ENCODE peak calls at places on chromosomes 3 and 15, in ten cellular contexts. O is activated T-cell treated with anti-CD3 and anti-CD28 coated beads, Interleukin-2, amount 50 U/mL, for 72 hours; N is stimulated activated CD8-positive, alpha-beta memory T cell treated with anti-CD3 and anti-CD28 coated beads, Interleukin-15, amount 100 ng/mL, for 1 hour; M is breast epithelium; L is activated CD8-positive, alpha-beta memory T cell treated with anti-CD3 and anti-CD28 coated beads for 48 hours; P is neural progenitor cell; J is LHCN-M2; R is BJ; Q is body of pancreas; V is lower lobe of right lung. D is an unnamed sample.

GRCh38 chr3:127172670-127173515 is 20.0 kb upstream of the PRR23E start:
- DNase-seq in O (no peak), N (no peak), M (no peak), L (no peak), P (no peak), J (peak), R (peak), Q (no peak), V (no peak), D (peak)

GRCh38 chr15:40908095-40908494 is 13.8 kb downstream of the VPS18 start:
- DNase-seq in O (no peak), N (no peak), M (no peak), L (no peak), P (no peak), J (no peak), R (no peak), Q (no peak), V (no peak), D (no peak)

GRCh38 chr3:180802837-180803236 is 109.6 kb upstream of the FXR1 start:
- DNase-seq in O (no peak), N (no peak), M (no peak), L (no peak), P (peak), J (peak), R (no peak), Q (no peak), V (no peak), D (no peak)

GRCh38 chr3:159189994-159190669 is 388.3 kb downstream of the MFSD1 start:
- DNase-seq in O (no peak), N (no peak), M (no peak), L (no peak), P (no peak), J (peak), R (peak), Q (no peak), V (no peak), D (no peak)

GRCh38 chr3:126880898-126881297 is 102.0 kb upstream of the PLXNA1 start:
- DNase-seq in O (no peak), N (no peak), M (peak), L (no peak), P (no peak), J (no peak), R (no peak), Q (no peak), V (no peak), D (no peak)

GRCh38 chr3:121649645-121650044 is 11.1 kb downstream of the HCLS1 start:
- DNase-seq in O (no peak), N (no peak), M (no peak), L (no peak), P (no peak), J (peak), R (no peak), Q (no peak), V (no peak), D (no peak)

GRCh38 chr3:16290007-16290826 is 25.2 kb downstream of the OXNAD1 start:
- DNase-seq in O (peak), N (peak), M (no peak), L (no peak), P (peak), J (peak), R (peak), Q (peak), V (no peak), D (no peak)

GRCh38 chr3:113629941-113630340 is 66.5 kb downstream of the USF3 start:
- DNase-seq in O (no peak), N (no peak), M (no peak), L (no peak), P (peak), J (no peak), R (no peak), Q (no peak), V (no peak), D (no peak)

GRCh38 chr3:86537171-86537570 is 453.8 kb downstream of the VGLL3 start:
- DNase-seq in O (no peak), N (no peak), M (no peak), L (no peak), P (peak), J (no peak), R (no peak), Q (no peak), V (no peak), D (no peak)

GRCh38 chr3:194632211-194632982 is 822 bp downstream of the TMEM44 start:
- DNase-seq in O (no peak), N (no peak), M (no peak), L (no peak), P (no peak), J (peak), R (no peak), Q (peak), V (peak), D (no peak)

GRCh38 chr15:77546870-77547269 is 85.8 kb downstream of the LINGO1 start:
- DNase-seq in O (no peak), N (no peak), M (no peak), L (no peak), P (no peak), J (no peak), R (no peak), Q (no peak), V (no peak), D (no peak)

GRCh38 chr3:60053518-60054265 is 1003.9 kb upstream of the CFAP20DC start:
- DNase-seq in O (peak), N (no peak), M (no peak), L (no peak), P (no peak), J (no peak), R (no peak), Q (no peak), V (no peak), D (no peak)

GRCh38 chr15:40595773-40596172 is 1.7 kb downstream of the KNL1 start:
- DNase-seq in O (no peak), N (no peak), M (no peak), L (no peak), P (no peak), J (no peak), R (no peak), Q (no peak), V (no peak), D (no peak)

GRCh38 chr3:141065258-141065657 is 14.1 kb downstream of the SPSB4 start:
- DNase-seq in O (no peak), N (no peak), M (no peak), L (no peak), P (no peak), J (no peak), R (no peak), Q (peak), V (no peak), D (peak)

GRCh38 chr15:49145651-49146609 is 9.5 kb downstream of the COPS2 start:
- DNase-seq in O (peak), N (no peak), M (no peak), L (no peak), P (peak), J (peak), R (no peak), Q (peak), V (no peak), D (no peak)

GRCh38 chr3:149832086-149832485 is 19.1 kb downstream of the RNF13 start:
- DNase-seq in O (no peak), N (no peak), M (no peak), L (no peak), P (no peak), J (no peak), R (no peak), Q (no peak), V (no peak), D (no peak)

GRCh38 chr3:22684739-22685138 is 518.4 kb upstream of the UBE2E2 start:
- DNase-seq in O (no peak), N (no peak), M (no peak), L (no peak), P (no peak), J (no peak), R (no peak), Q (no peak), V (no peak), D (no peak)

GRCh38 chr3:23926246-23926645 is 9.3 kb downstream of the RPL15 start:
- DNase-seq in O (no peak), N (no peak), M (no peak), L (no peak), P (no peak), J (no peak), R (no peak), Q (no peak), V (no peak), D (no peak)

GRCh38 chr3:133896002-133896761 is 500 bp upstream of the RAB6B start:
- DNase-seq in O (no peak), N (no peak), M (no peak), L (no peak), P (peak), J (no peak), R (no peak), Q (no peak), V (peak), D (no peak)

GRCh38 chr3:115146032-115146417 is 1.1 kb downstream of the ZBTB20 start:
- DNase-seq in O (peak), N (no peak), M (no peak), L (peak), P (peak), J (peak), R (peak), Q (peak), V (no peak), D (peak)

GRCh38 chr3:106183762-106184391 is 315.1 kb upstream of the CBLB start:
- DNase-seq in O (no peak), N (no peak), M (no peak), L (no peak), P (no peak), J (peak), R (no peak), Q (no peak), V (no peak), D (no peak)

D was measured in upper lobe of right lung.